ENCODE peak calls at places on chromosomes 11 and 22, in eight cellular contexts. One of them, this sample, is unnamed.

GRCh38 chr11:122796128-122796717 is 42.1 kb upstream of the CRTAM start:
- DNase-seq in esophagus muscularis mucosa: no peak
- DNase-seq in HCT116: no peak
- DNase-seq in prostate gland: peak; percentile 19
- DNase-seq in ovary: no peak
- DNase-seq in tibial nerve: peak; percentile 69
- DNase-seq in IMR-90: peak; percentile 36
- DNase-seq in stomach: peak; percentile 60
- DNase-seq in this sample: peak; percentile 39

GRCh38 chr11:103396237-103396636 is 287.0 kb downstream of the DYNC2H1 start:
- DNase-seq in IMR-90: peak; percentile 80
- DNase-seq in esophagus muscularis mucosa: no peak
- DNase-seq in ovary: no peak
- DNase-seq in HCT116: no peak
- DNase-seq in stomach: no peak
- DNase-seq in tibial nerve: no peak
- DNase-seq in prostate gland: no peak
- DNase-seq in this sample: no peak

GRCh38 chr22:17964647-17965046 is 59.7 kb downstream of the MICAL3 start:
- DNase-seq in prostate gland: no peak
- DNase-seq in HCT116: no peak
- DNase-seq in esophagus muscularis mucosa: no peak
- DNase-seq in ovary: no peak
- DNase-seq in stomach: no peak
- DNase-seq in tibial nerve: no peak
- DNase-seq in IMR-90: no peak
- DNase-seq in this sample: no peak

GRCh38 chr11:94750319-94751215 is 17.6 kb upstream of the AMOTL1 start:
- DNase-seq in ovary: no peak
- DNase-seq in stomach: no peak
- DNase-seq in HCT116: no peak
- DNase-seq in esophagus muscularis mucosa: no peak
- DNase-seq in IMR-90: no peak
- DNase-seq in tibial nerve: no peak
- DNase-seq in prostate gland: no peak
- DNase-seq in this sample: no peak

GRCh38 chr11:16346975-16347374 is 9.4 kb downstream of the SOX6 start:
- DNase-seq in ovary: no peak
- DNase-seq in HCT116: no peak
- DNase-seq in prostate gland: no peak
- DNase-seq in tibial nerve: no peak
- DNase-seq in IMR-90: peak; percentile 83
- DNase-seq in stomach: no peak
- DNase-seq in esophagus muscularis mucosa: no peak
- DNase-seq in this sample: no peak

GRCh38 chr11:80297808-80298460 is 857.1 kb upstream of the TENM4 start:
- DNase-seq in stomach: no peak
- DNase-seq in tibial nerve: no peak
- DNase-seq in prostate gland: no peak
- DNase-seq in ovary: no peak
- DNase-seq in HCT116: no peak
- DNase-seq in IMR-90: peak; percentile 82
- DNase-seq in esophagus muscularis mucosa: no peak
- DNase-seq in this sample: no peak

GRCh38 chr11:134139873-134140331 is 71.0 kb downstream of the JAM3 start:
- DNase-seq in HCT116: peak; percentile 62
- DNase-seq in stomach: peak; percentile 55
- DNase-seq in tibial nerve: peak; percentile 87
- DNase-seq in prostate gland: peak; percentile 70
- DNase-seq in esophagus muscularis mucosa: no peak
- DNase-seq in IMR-90: peak; percentile 83
- DNase-seq in ovary: peak; percentile 67
- DNase-seq in this sample: peak; percentile 64

GRCh38 chr11:112584674-112585073 is 324.0 kb upstream of the PLET1 start:
- DNase-seq in prostate gland: no peak
- DNase-seq in stomach: no peak
- DNase-seq in IMR-90: no peak
- DNase-seq in HCT116: no peak
- DNase-seq in esophagus muscularis mucosa: peak; percentile 70
- DNase-seq in ovary: no peak
- DNase-seq in tibial nerve: no peak
- DNase-seq in this sample: no peak

GRCh38 chr11:62622476-62622875 is 690 bp upstream of the B3GAT3 start:
- DNase-seq in ovary: no peak
- DNase-seq in IMR-90: no peak
- DNase-seq in stomach: no peak
- DNase-seq in prostate gland: no peak
- DNase-seq in HCT116: no peak
- DNase-seq in tibial nerve: no peak
- DNase-seq in esophagus muscularis mucosa: no peak
- DNase-seq in this sample: no peak

GRCh38 chr11:76233936-76234703 is 27.8 kb upstream of the WNT11 start:
- DNase-seq in stomach: no peak
- DNase-seq in tibial nerve: peak; percentile 62
- DNase-seq in prostate gland: no peak
- DNase-seq in HCT116: no peak
- DNase-seq in IMR-90: no peak
- DNase-seq in esophagus muscularis mucosa: no peak
- DNase-seq in ovary: peak; percentile 69
- DNase-seq in this sample: peak; percentile 72

GRCh38 chr11:14813506-14813905 is 78.5 kb downstream of the CYP2R1 start:
- DNase-seq in tibial nerve: no peak
- DNase-seq in prostate gland: no peak
- DNase-seq in IMR-90: no peak
- DNase-seq in esophagus muscularis mucosa: no peak
- DNase-seq in ovary: no peak
- DNase-seq in HCT116: no peak
- DNase-seq in stomach: no peak
- DNase-seq in this sample: no peak

GRCh38 chr11:111010391-111011354 is 234.9 kb upstream of the POU2AF2 start:
- DNase-seq in esophagus muscularis mucosa: no peak
- DNase-seq in HCT116: no peak
- DNase-seq in IMR-90: no peak
- DNase-seq in stomach: no peak
- DNase-seq in prostate gland: no peak
- DNase-seq in tibial nerve: no peak
- DNase-seq in ovary: no peak
- DNase-seq in this sample: no peak

GRCh38 chr22:42933783-42934144 is 76.7 kb upstream of the ARFGAP3 start:
- DNase-seq in stomach: no peak
- DNase-seq in IMR-90: peak; percentile 97
- DNase-seq in tibial nerve: peak; percentile 42
- DNase-seq in esophagus muscularis mucosa: no peak
- DNase-seq in prostate gland: peak; percentile 40
- DNase-seq in HCT116: no peak
- DNase-seq in ovary: no peak
- DNase-seq in this sample: no peak

GRCh38 chr11:107720305-107720775 is 8.5 kb upstream of the SLN start:
- DNase-seq in HCT116: no peak
- DNase-seq in tibial nerve: no peak
- DNase-seq in stomach: no peak
- DNase-seq in esophagus muscularis mucosa: no peak
- DNase-seq in ovary: no peak
- DNase-seq in IMR-90: no peak
- DNase-seq in prostate gland: no peak
- DNase-seq in this sample: no peak

GRCh38 chr22:42885446-42885845 is 28.4 kb upstream of the ARFGAP3 start:
- DNase-seq in tibial nerve: no peak
- DNase-seq in HCT116: no peak
- DNase-seq in ovary: no peak
- DNase-seq in esophagus muscularis mucosa: no peak
- DNase-seq in IMR-90: no peak
- DNase-seq in stomach: no peak
- DNase-seq in prostate gland: no peak
- DNase-seq in this sample: no peak

GRCh38 chr11:111422494-111423249 is 43.6 kb upstream of the POU2AF1 start:
- DNase-seq in ovary: peak; percentile 67
- DNase-seq in esophagus muscularis mucosa: no peak
- DNase-seq in prostate gland: peak; percentile 59
- DNase-seq in IMR-90: peak; percentile 26
- DNase-seq in tibial nerve: peak; percentile 52
- DNase-seq in HCT116: peak; percentile 37
- DNase-seq in stomach: peak; percentile 79
- DNase-seq in this sample: peak; percentile 44

GRCh38 chr22:37898441-37899181 is 7.5 kb upstream of the MICALL1 start:
- DNase-seq in IMR-90: no peak
- DNase-seq in HCT116: no peak
- DNase-seq in stomach: peak; percentile 60
- DNase-seq in esophagus muscularis mucosa: no peak
- DNase-seq in ovary: no peak
- DNase-seq in prostate gland: peak; percentile 81
- DNase-seq in tibial nerve: no peak
- DNase-seq in this sample: no peak

GRCh38 chr11:12397953-12398352 is 20.6 kb downstream of the PARVA start:
- DNase-seq in prostate gland: peak; percentile 14
- DNase-seq in IMR-90: peak; percentile 99
- DNase-seq in tibial nerve: no peak
- DNase-seq in HCT116: no peak
- DNase-seq in esophagus muscularis mucosa: peak; percentile 95
- DNase-seq in ovary: peak; percentile 55
- DNase-seq in stomach: no peak
- DNase-seq in this sample: peak; percentile 94

GRCh38 chr11:12395333-12395732 is 18.0 kb downstream of the PARVA start:
- DNase-seq in HCT116: no peak
- DNase-seq in ovary: no peak
- DNase-seq in esophagus muscularis mucosa: no peak
- DNase-seq in stomach: no peak
- DNase-seq in tibial nerve: no peak
- DNase-seq in IMR-90: no peak
- DNase-seq in prostate gland: no peak
- DNase-seq in this sample: no peak

GRCh38 chr11:12392672-12393071 is 15.3 kb downstream of the PARVA start:
- DNase-seq in esophagus muscularis mucosa: peak; percentile 17
- DNase-seq in prostate gland: no peak
- DNase-seq in ovary: no peak
- DNase-seq in tibial nerve: no peak
- DNase-seq in IMR-90: no peak
- DNase-seq in stomach: no peak
- DNase-seq in HCT116: no peak
- DNase-seq in this sample: no peak

GRCh38 chr11:12393691-12394090 is 16.3 kb downstream of the PARVA start:
- DNase-seq in HCT116: no peak
- DNase-seq in esophagus muscularis mucosa: peak; percentile 14
- DNase-seq in ovary: no peak
- DNase-seq in prostate gland: no peak
- DNase-seq in tibial nerve: no peak
- DNase-seq in stomach: no peak
- DNase-seq in IMR-90: no peak
- DNase-seq in this sample: no peak

GRCh38 chr11:12394601-12395000 is 17.2 kb downstream of the PARVA start:
- DNase-seq in HCT116: no peak
- DNase-seq in esophagus muscularis mucosa: no peak
- DNase-seq in stomach: no peak
- DNase-seq in tibial nerve: no peak
- DNase-seq in ovary: no peak
- DNase-seq in IMR-90: no peak
- DNase-seq in prostate gland: no peak
- DNase-seq in this sample: no peak
- TF ChIP-seq POLR2A in HCT116: no peak
- TF ChIP-seq POLR2A in esophagus muscularis mucosa: no peak
- TF ChIP-seq POLR2A in stomach: no peak
- TF ChIP-seq POLR2A in tibial nerve: no peak
- TF ChIP-seq POLR2A in ovary: no peak
- TF ChIP-seq POLR2A in IMR-90: no peak
- TF ChIP-seq POLR2A in prostate gland: no peak
- TF ChIP-seq POLR2A in this sample: no peak

GRCh38 chr22:50406416-50407170 is 63.5 kb downstream of the PPP6R2 start:
- DNase-seq in tibial nerve: no peak
- DNase-seq in stomach: no peak
- DNase-seq in HCT116: no peak
- DNase-seq in prostate gland: no peak
- DNase-seq in IMR-90: no peak
- DNase-seq in esophagus muscularis mucosa: no peak
- DNase-seq in ovary: no peak
- DNase-seq in this sample: no peak

GRCh38 chr22:50403701-50404101 is 60.6 kb downstream of the PPP6R2 start:
- DNase-seq in prostate gland: no peak
- DNase-seq in HCT116: no peak
- DNase-seq in stomach: peak; percentile 61
- DNase-seq in tibial nerve: peak; percentile 55
- DNase-seq in ovary: peak; percentile 57
- DNase-seq in IMR-90: no peak
- DNase-seq in esophagus muscularis mucosa: no peak
- DNase-seq in this sample: peak; percentile 40

GRCh38 chr22:50408311-50408710 is 65.2 kb downstream of the PPP6R2 start:
- DNase-seq in ovary: no peak
- DNase-seq in prostate gland: no peak
- DNase-seq in tibial nerve: no peak
- DNase-seq in esophagus muscularis mucosa: no peak
- DNase-seq in stomach: no peak
- DNase-seq in IMR-90: no peak
- DNase-seq in HCT116: no peak
- DNase-seq in this sample: no peak
- TF ChIP-seq POLR2A in ovary: no peak
- TF ChIP-seq POLR2A in prostate gland: no peak
- TF ChIP-seq POLR2A in tibial nerve: no peak
- TF ChIP-seq POLR2A in esophagus muscularis mucosa: no peak
- TF ChIP-seq POLR2A in stomach: no peak
- TF ChIP-seq POLR2A in IMR-90: no peak
- TF ChIP-seq POLR2A in HCT116: no peak
- TF ChIP-seq POLR2A in this sample: no peak

DNA sequence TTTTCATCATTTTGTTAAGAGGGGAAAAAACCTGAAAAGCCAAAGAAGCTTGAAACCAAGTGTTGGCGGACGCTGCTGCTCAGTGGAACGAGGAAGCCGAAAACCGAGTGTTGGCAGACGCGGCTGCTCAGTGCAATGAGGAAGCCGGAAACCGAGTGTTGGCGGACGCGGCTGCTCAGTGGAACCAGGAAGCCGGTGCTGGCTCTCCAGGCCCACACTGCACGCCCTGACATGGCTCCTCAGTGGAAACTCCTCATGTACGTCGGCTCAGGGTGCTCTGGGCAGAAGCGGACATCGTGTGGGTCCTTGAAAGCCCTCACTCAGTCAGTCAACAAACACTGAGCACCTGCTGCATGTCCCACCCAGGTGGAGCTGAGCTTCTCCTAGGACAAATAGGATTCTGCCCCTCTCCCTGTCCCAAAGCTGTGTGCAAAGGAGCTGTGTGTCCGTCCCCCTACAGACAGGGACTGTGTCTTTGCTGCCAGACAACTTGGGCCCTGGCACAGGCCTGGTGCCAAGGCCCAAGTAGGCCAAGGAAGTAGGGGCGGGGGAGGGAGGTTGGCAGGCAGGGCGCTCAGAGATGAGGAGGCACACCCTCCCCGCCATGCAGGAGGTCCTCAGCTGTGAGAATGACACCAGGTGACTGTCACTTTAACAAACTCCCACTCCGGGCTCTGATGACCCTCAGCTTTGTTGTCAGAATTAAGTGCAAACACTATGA is 37.3 kb downstream of the PHF21B start:
- DNase-seq in ovary: no peak
- DNase-seq in esophagus muscularis mucosa: no peak
- DNase-seq in HCT116: no peak
- DNase-seq in prostate gland: peak; percentile 68
- DNase-seq in tibial nerve: no peak
- DNase-seq in IMR-90: peak; percentile 3
- DNase-seq in stomach: no peak
- DNase-seq in this sample: no peak
- TF ChIP-seq POLR2A in ovary: no peak
- TF ChIP-seq POLR2A in esophagus muscularis mucosa: no peak
- TF ChIP-seq POLR2A in HCT116: no peak
- TF ChIP-seq POLR2A in prostate gland: no peak
- TF ChIP-seq POLR2A in tibial nerve: no peak
- TF ChIP-seq POLR2A in IMR-90: no peak
- TF ChIP-seq POLR2A in stomach: no peak
- TF ChIP-seq POLR2A in this sample: no peak

GRCh38 chr11:128727320-128727719 is 33.4 kb downstream of the FLI1 start:
- DNase-seq in ovary: no peak
- DNase-seq in tibial nerve: no peak
- DNase-seq in esophagus muscularis mucosa: no peak
- DNase-seq in prostate gland: no peak
- DNase-seq in HCT116: no peak
- DNase-seq in IMR-90: no peak
- DNase-seq in stomach: no peak
- DNase-seq in this sample: no peak
- TF ChIP-seq POLR2A in ovary: no peak
- TF ChIP-seq POLR2A in tibial nerve: no peak
- TF ChIP-seq POLR2A in esophagus muscularis mucosa: no peak
- TF ChIP-seq POLR2A in prostate gland: no peak
- TF ChIP-seq POLR2A in HCT116: no peak
- TF ChIP-seq POLR2A in IMR-90: no peak
- TF ChIP-seq POLR2A in stomach: no peak
- TF ChIP-seq POLR2A in this sample: no peak

This sample was measured in uterus.